ENCODE peak calls at places on chromosomes 6 and 20, in five cellular contexts. One of them, this sample, is unnamed. For H3K36me3, the result is how much of the 10 kb centered on the place peaks cover.

GRCh38 chr20:32355417-32355841 is 2.7 kb upstream of the ASXL1 start:
- DNase-seq in body of pancreas: no peak
- DNase-seq in HCT116: no peak
- DNase-seq in Caco-2: no peak
- DNase-seq in astrocyte: no peak
- DNase-seq in this sample: no peak

GRCh38 chr20:43987018-43987417 is 72.4 kb downstream of the TOX2 start:
- DNase-seq in body of pancreas: no peak
- DNase-seq in HCT116: no peak
- DNase-seq in Caco-2: no peak
- DNase-seq in astrocyte: no peak
- DNase-seq in this sample: no peak

GRCh38 chr20:45552456-45552855 is 5.3 kb upstream of the EPPIN start:
- DNase-seq in body of pancreas: no peak
- DNase-seq in HCT116: no peak
- DNase-seq in Caco-2: no peak
- DNase-seq in astrocyte: no peak
- DNase-seq in this sample: no peak

GRCh38 chr6:15280023-15280422 is 34.2 kb downstream of the JARID2 start:
- DNase-seq in body of pancreas: no peak
- DNase-seq in HCT116: no peak
- DNase-seq in Caco-2: no peak
- DNase-seq in astrocyte: peak
- DNase-seq in this sample: no peak

GRCh38 chr20:35215066-35215956 is 11.2 kb upstream of the MMP24 start:
- DNase-seq in body of pancreas: no peak
- DNase-seq in HCT116: no peak
- DNase-seq in Caco-2: peak
- DNase-seq in astrocyte: peak
- DNase-seq in this sample: no peak

GRCh38 chr20:24963672-24964517 is 14.8 kb downstream of the CST7 start:
- DNase-seq in body of pancreas: no peak
- DNase-seq in HCT116: no peak
- DNase-seq in Caco-2: no peak
- DNase-seq in astrocyte: no peak
- DNase-seq in this sample: no peak

GRCh38 chr20:45445805-45446562 is 23.6 kb upstream of the WFDC2 start:
- DNase-seq in body of pancreas: no peak
- DNase-seq in HCT116: peak
- DNase-seq in Caco-2: peak
- DNase-seq in astrocyte: no peak
- DNase-seq in this sample: no peak

GRCh38 chr6:87473419-87473903 is 687 bp downstream of the SLC35A1 start:
- DNase-seq in body of pancreas: no peak
- DNase-seq in HCT116: no peak
- DNase-seq in Caco-2: peak
- DNase-seq in astrocyte: peak
- DNase-seq in this sample: no peak

GRCh38 chr20:32433311-32434021 is 75.3 kb downstream of the ASXL1 start:
- DNase-seq in body of pancreas: no peak
- DNase-seq in HCT116: no peak
- DNase-seq in Caco-2: no peak
- DNase-seq in astrocyte: no peak
- DNase-seq in this sample: no peak

GRCh38 chr6:70376628-70377027 is 36.7 kb upstream of the FAM135A start:
- DNase-seq in body of pancreas: no peak
- DNase-seq in HCT116: no peak
- DNase-seq in Caco-2: no peak
- DNase-seq in astrocyte: no peak
- DNase-seq in this sample: no peak

GRCh38 chr6:125913864-125914351 is 42.7 kb upstream of the HINT3 start:
- DNase-seq in body of pancreas: no peak
- DNase-seq in HCT116: peak
- DNase-seq in Caco-2: no peak
- DNase-seq in astrocyte: peak
- DNase-seq in this sample: peak

GRCh38 chr6:50264995-50265571 is 215.4 kb upstream of the DEFB112 start:
- DNase-seq in body of pancreas: no peak
- DNase-seq in HCT116: no peak
- DNase-seq in Caco-2: peak
- DNase-seq in astrocyte: no peak
- DNase-seq in this sample: no peak
- TF ChIP-seq CTCF in body of pancreas: no peak
- TF ChIP-seq CTCF in HCT116: no peak
- TF ChIP-seq CTCF in Caco-2: peak
- TF ChIP-seq CTCF in astrocyte: no peak
- TF ChIP-seq CTCF in this sample: no peak

DNA sequence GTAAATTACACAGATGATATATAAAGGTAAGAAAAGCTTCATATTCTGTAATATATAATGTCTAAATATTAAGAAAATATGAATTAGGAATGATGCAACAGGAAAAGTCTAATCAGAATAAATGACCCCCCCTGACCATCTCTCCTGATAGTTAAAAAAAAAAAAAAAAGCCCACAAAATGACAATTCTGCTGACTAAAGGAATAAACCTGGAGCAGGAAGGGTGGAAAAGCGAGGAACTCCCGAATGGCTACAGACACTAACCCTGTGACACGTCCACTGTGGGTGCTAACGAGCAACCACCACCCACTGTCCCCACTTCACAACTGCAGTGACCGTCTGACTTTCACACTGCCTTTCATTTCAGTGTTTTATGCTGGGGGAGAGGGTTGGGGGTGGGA is 67.6 kb upstream of the FOXQ1 start:
- DNase-seq in body of pancreas: no peak
- DNase-seq in HCT116: no peak
- DNase-seq in Caco-2: no peak
- DNase-seq in astrocyte: no peak
- DNase-seq in this sample: no peak
- H3K4me3 ChIP-seq in body of pancreas: no peak
- H3K4me3 ChIP-seq in HCT116: no peak
- H3K4me3 ChIP-seq in Caco-2: no peak
- H3K4me3 ChIP-seq in astrocyte: no peak
- H3K4me3 ChIP-seq in this sample: no peak

DNA sequence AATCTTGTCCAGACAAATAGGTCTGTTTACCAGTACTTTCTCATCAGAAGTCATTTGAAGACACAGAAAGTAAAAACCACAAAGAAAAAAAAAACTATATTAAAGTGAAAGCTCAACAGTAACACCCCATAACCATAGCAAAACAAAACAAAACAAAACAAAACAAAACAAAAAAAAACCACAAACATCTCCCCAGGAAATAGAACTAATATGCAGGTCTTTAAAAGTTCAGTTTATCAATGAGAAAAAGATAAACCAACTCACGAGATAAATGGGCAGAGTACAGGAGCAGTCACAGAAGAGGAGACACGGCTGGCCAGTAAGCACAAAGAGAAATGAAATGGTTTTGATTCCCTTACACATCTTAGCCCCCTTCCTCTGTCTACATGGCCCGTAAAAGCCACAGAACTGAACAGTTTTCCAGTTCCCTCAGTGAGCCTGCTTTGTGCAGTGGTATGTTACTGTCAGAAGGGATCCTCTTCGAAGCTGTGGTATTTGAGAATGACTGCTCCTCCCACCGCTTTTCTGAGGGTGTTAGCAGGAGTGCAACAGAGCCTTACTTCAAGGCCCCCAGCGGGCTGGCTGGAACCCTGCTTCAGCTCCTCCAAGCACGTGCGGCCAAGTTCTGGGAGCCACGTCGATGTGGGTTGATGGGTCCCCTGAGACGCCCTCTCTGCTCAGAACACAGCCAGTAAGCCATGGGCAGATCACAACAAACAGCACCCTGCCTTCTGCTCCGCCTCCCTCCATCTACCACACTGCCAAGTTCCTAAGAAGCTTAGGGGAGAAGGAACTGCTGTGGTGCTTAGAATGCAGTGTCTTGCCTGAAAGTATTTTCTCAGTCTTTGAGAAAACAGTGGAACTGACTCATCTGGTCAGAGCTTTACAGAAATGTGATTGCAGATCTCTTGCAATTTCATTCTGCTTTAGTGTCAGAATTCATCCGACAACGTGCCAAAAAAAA is 14.0 kb downstream of the UST start:
- DNase-seq in body of pancreas: peak
- DNase-seq in HCT116: no peak
- DNase-seq in Caco-2: no peak
- DNase-seq in astrocyte: peak
- DNase-seq in this sample: peak
- H3K36me3 ChIP-seq in body of pancreas: under half
- H3K36me3 ChIP-seq in HCT116: under half
- H3K36me3 ChIP-seq in Caco-2: under half
- H3K36me3 ChIP-seq in astrocyte: under half
- H3K36me3 ChIP-seq in this sample: under half

GRCh38 chr6:138948780-138949179 is 39.3 kb downstream of the REPS1 start:
- DNase-seq in body of pancreas: no peak
- DNase-seq in HCT116: no peak
- DNase-seq in Caco-2: peak
- DNase-seq in astrocyte: no peak
- DNase-seq in this sample: no peak
- TF ChIP-seq CTCF in body of pancreas: no peak
- TF ChIP-seq CTCF in HCT116: no peak
- TF ChIP-seq CTCF in Caco-2: no peak
- TF ChIP-seq CTCF in astrocyte: no peak
- TF ChIP-seq CTCF in this sample: peak

DNA sequence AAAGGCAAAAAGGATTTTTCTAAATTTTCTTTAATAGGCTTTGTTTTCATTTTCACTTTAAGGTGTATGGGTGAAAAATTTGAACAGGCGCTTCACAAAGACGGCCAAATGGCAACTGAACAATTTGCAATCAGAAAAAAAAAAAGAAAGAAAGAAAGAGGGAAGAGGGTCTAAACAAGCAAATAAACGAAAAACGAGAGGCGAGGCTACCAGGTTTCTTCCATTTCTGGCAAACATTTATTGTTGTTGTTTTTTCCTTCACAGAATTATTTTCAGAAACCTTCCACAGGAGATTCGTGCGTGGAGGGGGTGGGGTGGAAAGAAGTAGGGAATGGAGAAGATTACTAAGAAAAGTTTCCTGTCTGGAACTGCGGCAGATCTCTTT is 24.3 kb downstream of the POM121L2 start:
- DNase-seq in body of pancreas: no peak
- DNase-seq in HCT116: no peak
- DNase-seq in Caco-2: no peak
- DNase-seq in astrocyte: no peak
- DNase-seq in this sample: no peak
- H3K4me3 ChIP-seq in body of pancreas: peak
- H3K4me3 ChIP-seq in HCT116: no peak
- H3K4me3 ChIP-seq in Caco-2: peak
- H3K4me3 ChIP-seq in astrocyte: no peak
- H3K4me3 ChIP-seq in this sample: no peak

DNA sequence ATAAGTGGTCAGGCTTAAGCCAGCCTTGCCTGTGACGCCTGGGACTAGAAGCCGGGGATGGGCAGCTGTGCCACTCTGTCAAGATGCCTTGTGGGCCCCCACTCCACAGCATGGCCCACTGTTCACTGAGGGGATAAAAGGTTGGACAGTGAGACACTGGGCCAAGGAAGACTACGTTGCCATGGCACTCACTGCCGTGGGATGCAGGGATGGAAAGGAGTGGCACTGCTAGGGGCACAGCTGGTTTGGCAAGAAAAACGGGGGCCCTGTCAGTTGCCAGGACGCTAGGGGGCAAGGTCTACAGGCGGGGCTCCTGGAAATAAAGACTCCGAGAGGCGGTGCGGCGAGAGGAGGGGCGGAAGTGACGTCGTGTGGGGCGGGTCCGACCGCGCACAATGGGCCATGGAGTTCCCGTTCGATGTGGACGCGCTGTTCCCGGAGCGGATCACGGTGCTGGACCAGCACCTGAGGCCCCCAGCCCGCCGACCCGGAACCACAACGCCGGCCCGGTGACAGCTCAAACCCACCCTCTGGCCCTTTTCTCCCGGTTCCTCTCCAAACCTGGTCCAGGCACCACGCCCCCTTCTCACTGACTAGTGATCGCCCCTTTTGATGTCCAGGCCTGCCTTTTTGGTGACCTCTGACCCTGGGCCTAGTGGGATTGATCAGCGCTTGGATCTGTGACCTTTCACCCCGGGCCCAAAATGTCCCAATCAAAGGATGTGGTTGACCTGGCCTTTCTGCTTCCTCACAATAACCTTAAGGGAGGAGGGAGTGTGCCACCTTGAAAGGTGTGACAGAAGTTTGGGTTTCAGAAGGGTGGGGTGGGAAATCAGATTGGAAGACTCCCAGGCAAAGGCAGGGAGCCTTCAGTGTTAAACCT is at the start of gene ATAT1:
- DNase-seq in body of pancreas: peak
- DNase-seq in HCT116: peak
- DNase-seq in Caco-2: peak
- DNase-seq in astrocyte: peak
- DNase-seq in this sample: no peak
- H3K36me3 ChIP-seq in body of pancreas: under half
- H3K36me3 ChIP-seq in HCT116: under half
- H3K36me3 ChIP-seq in Caco-2: under half
- H3K36me3 ChIP-seq in astrocyte: under half
- H3K36me3 ChIP-seq in this sample: under half

DNA sequence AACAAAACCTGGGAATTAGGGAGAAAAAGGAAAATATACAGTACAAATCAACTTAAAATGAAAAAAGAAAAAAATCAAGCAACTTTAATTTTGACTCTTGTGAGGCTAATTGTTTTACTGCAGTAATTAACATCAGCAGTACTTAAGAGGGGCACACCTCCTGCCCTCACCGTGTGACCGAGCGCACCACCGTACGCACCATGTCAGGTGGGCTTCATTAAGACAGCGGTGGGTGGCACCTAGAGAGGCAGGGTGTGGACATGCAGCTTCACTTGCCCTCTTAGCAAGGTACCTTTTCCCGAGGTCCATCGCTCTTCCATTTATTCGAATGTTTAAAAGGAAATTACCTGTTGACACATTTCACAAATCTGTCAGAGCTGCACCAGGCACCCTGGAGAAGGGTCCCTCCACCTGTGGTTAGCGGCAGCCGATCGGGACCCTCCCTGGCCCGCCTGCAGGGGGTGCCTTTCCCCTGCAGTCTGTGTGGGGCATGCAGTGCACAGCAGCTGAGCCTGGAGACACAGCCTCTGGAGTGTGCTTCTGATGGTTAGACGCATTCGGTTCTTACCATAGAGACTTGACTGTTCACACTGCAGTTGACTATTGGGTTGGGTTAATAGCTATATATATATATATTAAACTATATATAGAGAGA is 184.1 kb downstream of the TMEM242 start:
- DNase-seq in body of pancreas: no peak
- DNase-seq in HCT116: no peak
- DNase-seq in Caco-2: peak
- DNase-seq in astrocyte: no peak
- DNase-seq in this sample: no peak
- TF ChIP-seq CTCF in body of pancreas: no peak
- TF ChIP-seq CTCF in HCT116: peak
- TF ChIP-seq CTCF in Caco-2: no peak
- TF ChIP-seq CTCF in astrocyte: no peak
- TF ChIP-seq CTCF in this sample: peak

GRCh38 chr6:170296423-170296745 is 5.5 kb upstream of the DLL1 start:
- DNase-seq in body of pancreas: no peak
- DNase-seq in HCT116: no peak
- DNase-seq in Caco-2: no peak
- DNase-seq in astrocyte: no peak
- DNase-seq in this sample: no peak
- H3K4me3 ChIP-seq in body of pancreas: no peak
- H3K4me3 ChIP-seq in HCT116: no peak
- H3K4me3 ChIP-seq in Caco-2: peak
- H3K4me3 ChIP-seq in astrocyte: no peak
- H3K4me3 ChIP-seq in this sample: no peak